ENCODE peak calls at places on chromosome 17, in six cellular contexts. C is ascending aorta, L is non-pigmented ciliary epithelial cell, P is ACHN, N is endothelial cell, J is lower leg skin. D is an unnamed sample.

GRCh38 chr17:82173351-82174041 is 39.1 kb downstream of the CCDC57 start:
- DNase-seq in C (no peak), L (no peak), P (no peak), N (no peak), J (no peak), D (no peak)

GRCh38 chr17:10745231-10745630 is 15.4 kb upstream of the TMEM220 start:
- DNase-seq in C (no peak), L (no peak), P (no peak), N (no peak), J (no peak), D (no peak)

GRCh38 chr17:73290399-73291259 is 21.2 kb downstream of the CDC42EP4 start:
- DNase-seq in C (no peak), L (no peak), P (no peak), N (no peak), J (no peak), D (no peak)

GRCh38 chr17:64460955-64461354 is 12.0 kb downstream of the MILR1 start:
- DNase-seq in C (no peak), L (no peak), P (no peak), N (no peak), J (no peak), D (no peak)

GRCh38 chr17:4678448-4679026 is 25.4 kb downstream of the PELP1 start:
- DNase-seq in C (no peak), L (peak; percentile 96), P (peak; percentile 76), N (no peak), J (no peak), D (peak; percentile 79)

GRCh38 chr17:10033982-10034381 is 128.9 kb upstream of the RCVRN start:
- DNase-seq in C (no peak), L (no peak), P (no peak), N (no peak), J (no peak), D (no peak)

GRCh38 chr17:44541884-44542581 is 15.3 kb upstream of the FZD2 start:
- DNase-seq in C (no peak), L (no peak), P (peak; percentile 32), N (no peak), J (no peak), D (no peak)

GRCh38 chr17:6084226-6085161 is 14.3 kb downstream of the WSCD1 start:
- DNase-seq in C (no peak), L (no peak), P (no peak), N (no peak), J (no peak), D (no peak)

GRCh38 chr17:1641065-1641403 is 4.5 kb downstream of the SCARF1 start:
- DNase-seq in C (no peak), L (no peak), P (no peak), N (no peak), J (no peak), D (no peak)

GRCh38 chr17:48609754-48610281 is 999 bp downstream of the HOXB7 start:
- DNase-seq in C (no peak), L (no peak), P (no peak), N (no peak), J (no peak), D (no peak)

GRCh38 chr17:55336426-55336825 is 71.7 kb downstream of the HLF start:
- DNase-seq in C (no peak), L (no peak), P (no peak), N (no peak), J (no peak), D (no peak)

D was measured in epithelial cell of proximal tubule.